ENCODE peak calls at places on chromosomes 4 and X, in five cellular contexts. E is NB4, P is K562, J is GM12878, U is HepG2. S is an unnamed sample.
A peak's percentile ranks its signal among the peaks of the same experiment; 100 is the strongest.

GRCh38 chr4:151173751-151174325 is 74.4 kb downstream of the RPS3A start:
- DNase-seq in J (no peak), E (no peak), U (no peak), P (no peak), S (no peak)

GRCh38 chr4:48478273-48478672 is 4.9 kb upstream of the SLC10A4 start:
- DNase-seq in E (no peak), P (no peak), J (no peak), U (no peak), S (no peak)

GRCh38 chrX:12999422-12999821 is 24.5 kb downstream of the TMSB4X start:
- DNase-seq in E (peak; percentile 54), P (no peak), U (no peak), J (no peak), S (no peak)

GRCh38 chr4:123524958-123525628 is 128.5 kb downstream of the SPRY1 start:
- DNase-seq in J (no peak), U (peak; percentile 76), P (no peak), E (no peak), S (peak; percentile 26)

GRCh38 chr4:588351-588849 is 12.3 kb upstream of the TMEM271 start:
- DNase-seq in P (no peak), J (no peak), E (no peak), U (no peak), S (no peak)

GRCh38 chr4:56400560-56400959 is 13.3 kb upstream of the AASDH start:
- DNase-seq in U (no peak), E (no peak), J (no peak), P (no peak), S (no peak)

GRCh38 chrX:45758319-45758718 is 557.6 kb upstream of the DIPK2B start:
- DNase-seq in U (no peak), E (peak; percentile 93), J (peak; percentile 61), P (no peak), S (no peak)

GRCh38 chrX:968391-968790 is 244.1 kb downstream of the CRLF2 start:
- DNase-seq in P (no peak), J (no peak), E (no peak), U (no peak), S (no peak)

GRCh38 chr4:20618729-20619128 is 81.5 kb upstream of the PACRGL start:
- DNase-seq in E (no peak), U (no peak), P (no peak), J (no peak), S (no peak)

GRCh38 chr4:7051144-7051495 is 7.9 kb downstream of the TADA2B start:
- DNase-seq in P (no peak), E (no peak), J (no peak), U (no peak), S (no peak)

GRCh38 chr4:94871644-94872305 is 114.0 kb downstream of the BMPR1B start:
- DNase-seq in U (no peak), J (no peak), E (no peak), P (no peak), S (no peak)

GRCh38 chr4:88796545-88796944 is 98.9 kb upstream of the NAP1L5 start:
- DNase-seq in P (no peak), U (no peak), J (no peak), E (no peak), S (no peak)

GRCh38 chr4:175330652-175331051 is 412.5 kb downstream of the ADAM29 start:
- DNase-seq in P (no peak), U (no peak), E (peak; percentile 1), J (no peak), S (no peak)

GRCh38 chr4:175325230-175325629 is 407.1 kb downstream of the ADAM29 start:
- DNase-seq in P (no peak), J (no peak), U (no peak), E (no peak), S (peak; percentile 54)

DNA sequence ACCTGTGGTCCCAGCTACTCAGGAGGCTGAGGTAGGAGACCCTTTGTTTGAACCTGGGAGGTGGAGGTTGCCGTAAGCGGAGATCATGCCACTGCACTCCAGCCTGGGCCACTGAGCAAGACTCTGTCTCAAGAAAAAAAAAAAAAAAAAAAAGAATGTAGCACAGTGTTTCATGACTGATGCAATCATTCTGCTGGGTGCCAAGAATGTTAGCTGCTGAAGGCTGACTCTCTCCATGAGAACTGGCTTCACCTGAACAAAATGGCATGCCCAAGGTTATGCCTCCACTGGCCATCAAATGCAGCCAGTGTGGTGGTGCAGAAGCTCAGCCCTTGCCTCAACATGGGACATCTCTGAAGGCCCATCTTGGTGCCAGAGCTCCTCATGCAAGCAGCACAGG is 412.1 kb downstream of the ADAM29 start:
- DNase-seq in P (no peak), U (no peak), E (no peak), J (no peak), S (no peak)
- TF ChIP-seq MYC in P (no peak), U (no peak), E (no peak), J (no peak), S (no peak)

GRCh38 chrX:40209951-40210617 is 112.3 kb upstream of the BCOR start:
- DNase-seq in P (no peak), J (no peak), E (no peak), U (peak; percentile 7), S (no peak)
- TF ChIP-seq MYC in P (no peak), J (no peak), E (no peak), U (no peak), S (no peak)

GRCh38 chrX:154011376-154012335 is 8.0 kb downstream of the IRAK1 start:
- DNase-seq in J (no peak), U (no peak), E (no peak), P (no peak), S (no peak)
- TF ChIP-seq MYC in J (no peak), U (no peak), E (no peak), P (no peak), S (no peak)

DNA sequence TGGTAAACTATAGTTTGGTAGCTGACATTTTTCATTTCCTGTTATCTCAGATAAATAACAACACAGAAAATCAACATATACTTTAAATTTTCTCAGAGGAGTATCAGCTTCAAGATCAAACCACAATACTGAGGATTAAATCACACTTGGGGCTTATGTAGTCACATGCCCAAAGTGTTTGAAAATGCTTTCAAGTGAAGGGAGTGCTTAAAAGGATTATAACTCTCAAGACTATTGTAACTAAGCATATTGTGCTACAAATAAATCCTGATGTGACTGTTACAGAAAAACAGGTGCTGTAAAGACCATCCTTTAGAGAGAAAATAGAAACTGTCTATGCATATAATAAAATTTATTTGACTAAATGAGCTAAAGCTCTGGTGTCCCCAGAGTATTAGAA is 887.6 kb downstream of the ADGRL3 start:
- DNase-seq in E (no peak), J (no peak), U (no peak), P (no peak), S (no peak)
- TF ChIP-seq MYC in E (no peak), J (no peak), U (no peak), P (no peak), S (no peak)

GRCh38 chr4:16721618-16722291 is 176.7 kb downstream of the LDB2 start:
- DNase-seq in U (peak; percentile 2), E (no peak), J (no peak), P (no peak), S (no peak)

GRCh38 chr4:16727218-16727617 is 171.2 kb downstream of the LDB2 start:
- DNase-seq in U (no peak), J (no peak), P (no peak), E (no peak), S (no peak)

GRCh38 chr4:16717266-16717970 is 181.0 kb downstream of the LDB2 start:
- DNase-seq in J (no peak), E (no peak), P (no peak), U (no peak), S (no peak)

GRCh38 chr4:16725252-16725651 is 173.2 kb downstream of the LDB2 start:
- DNase-seq in P (no peak), J (no peak), E (no peak), U (no peak), S (no peak)

DNA sequence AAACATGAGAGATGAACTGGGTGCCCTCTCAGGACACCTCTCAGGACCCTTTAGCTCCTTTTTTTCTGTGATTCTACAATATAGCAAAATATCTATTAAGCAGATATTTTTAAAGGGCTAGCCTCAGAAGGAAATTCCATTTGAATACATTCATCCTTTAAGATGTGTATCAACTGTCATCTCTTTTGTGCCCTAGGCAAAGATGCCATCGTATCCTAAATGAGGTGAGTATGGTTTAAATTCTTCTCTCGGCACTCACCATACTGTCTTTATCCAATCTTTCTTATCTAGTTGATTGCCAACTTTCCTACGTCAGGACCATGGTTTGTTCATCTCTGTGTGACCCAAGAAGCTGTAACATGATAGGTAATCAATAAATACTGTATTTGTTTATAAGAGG is 176.1 kb downstream of the LDB2 start:
- DNase-seq in U (no peak), P (no peak), J (no peak), E (no peak), S (no peak)
- TF ChIP-seq MYC in U (no peak), P (no peak), J (no peak), E (no peak), S (no peak)

GRCh38 chrX:40734956-40735317 is 405 bp downstream of the MED14 start:
- DNase-seq in P (no peak), E (peak; percentile 57), U (no peak), J (no peak), S (peak; percentile 21)
- TF ChIP-seq MYC in P (no peak), E (no peak), U (no peak), J (no peak), S (no peak)

DNA sequence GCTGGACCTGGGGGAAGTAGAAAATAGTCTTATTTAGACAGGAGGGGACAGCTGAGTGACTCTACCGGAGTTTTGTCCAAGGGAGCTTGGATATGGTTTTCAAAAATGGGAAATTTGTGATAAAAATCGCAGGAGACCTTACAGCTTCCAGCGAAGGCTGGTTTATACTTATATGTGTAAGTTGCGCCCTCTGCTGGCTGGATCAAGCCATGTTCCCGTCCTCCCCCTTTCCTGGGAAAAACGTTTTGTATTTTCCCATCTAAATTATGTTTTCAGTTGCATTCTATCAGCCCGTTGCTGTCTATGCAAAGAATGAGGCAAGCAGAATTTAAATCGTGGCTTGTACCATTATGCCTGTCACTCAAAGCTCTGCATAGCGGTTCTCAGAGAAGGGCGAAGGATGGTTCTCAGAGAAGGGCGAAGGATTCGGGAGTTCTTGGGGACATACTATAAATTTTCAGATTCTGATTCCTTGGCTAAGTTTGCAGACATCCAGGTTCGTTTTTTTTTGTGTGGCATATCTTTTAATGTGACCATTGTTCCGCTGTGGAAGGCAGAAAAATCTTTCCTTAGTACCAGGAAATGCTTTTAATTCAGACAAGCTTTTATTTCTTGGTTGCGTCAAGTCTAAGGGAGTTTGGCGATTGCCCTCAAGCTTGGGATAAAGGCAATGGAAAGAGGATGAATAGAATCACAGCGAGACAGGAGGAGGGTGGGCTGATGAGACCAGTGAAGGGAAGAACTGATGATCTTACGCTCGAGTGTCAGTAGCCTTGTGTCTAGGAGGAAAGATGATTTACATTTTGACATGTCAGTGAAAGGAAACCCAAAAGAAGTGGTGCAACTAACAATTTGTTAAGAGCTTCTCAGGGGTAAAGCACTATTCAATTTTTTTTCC is 128.5 kb upstream of the ARX start:
- DNase-seq in J (no peak), U (peak; percentile 10), P (peak; percentile 52), E (peak; percentile 52), S (peak; percentile 4)
- TF ChIP-seq MYC in J (no peak), U (no peak), P (no peak), E (no peak), S (no peak)

GRCh38 chr4:79241846-79242245 is 84.0 kb downstream of the NAA11 start:
- DNase-seq in P (no peak), J (no peak), U (no peak), E (peak; percentile 46), S (no peak)
- TF ChIP-seq MYC in P (no peak), J (no peak), U (no peak), E (no peak), S (no peak)

S was measured in A549.